ENCODE peak calls at places on chromosomes 5 and 9, in six cellular contexts. T is epithelial cell of esophagus, H is Peyer's patch, V is IMR-90, L is mammary epithelial cell, X is GM20000. E is an unnamed sample.

GRCh38 chr9:118954822-118955221 is 414.4 kb downstream of the BRINP1 start:
- DNase-seq in H (no peak), L (no peak), V (no peak), T (no peak), X (no peak), E (no peak)

GRCh38 chr9:133876144-133876543 is 116.0 kb downstream of the VAV2 start:
- DNase-seq in H (no peak), V (no peak), L (no peak), T (no peak), X (no peak), E (no peak)

GRCh38 chr5:148443998-148444397 is 60.2 kb downstream of the FBXO38 start:
- DNase-seq in H (no peak), L (peak; percentile 46), V (peak; percentile 78), T (peak; percentile 71), X (peak; percentile 41), E (no peak)

GRCh38 chr5:168047043-168047668 is 244.3 kb upstream of the WWC1 start:
- DNase-seq in H (no peak), T (peak; percentile 75), V (peak; percentile 22), X (peak; percentile 27), L (peak; percentile 50), E (no peak)

GRCh38 chr9:133514475-133515239 is 10.1 kb downstream of the MYMK start:
- DNase-seq in X (no peak), V (no peak), H (no peak), L (no peak), T (no peak), E (no peak)

GRCh38 chr9:79939819-79940218 is 368.1 kb downstream of the TLE4 start:
- DNase-seq in L (no peak), X (no peak), H (no peak), T (no peak), V (no peak), E (no peak)

GRCh38 chr5:69415584-69415958 is 655 bp downstream of the MARVELD2 start:
- DNase-seq in X (peak; percentile 25), H (peak; percentile 62), T (peak; percentile 42), L (peak; percentile 24), V (no peak), E (no peak)

GRCh38 chr5:141783599-141784296 is 94.5 kb downstream of the PCDH1 start:
- DNase-seq in H (no peak), X (no peak), L (peak; percentile 67), V (no peak), T (peak; percentile 92), E (no peak)

GRCh38 chr9:124721109-124721850 is 49.8 kb downstream of the NR6A1 start:
- DNase-seq in X (no peak), V (peak; percentile 64), H (no peak), L (no peak), T (no peak), E (no peak)

GRCh38 chr5:33890147-33890546 is 1.6 kb downstream of the ADAMTS12 start:
- DNase-seq in L (no peak), H (no peak), T (no peak), X (no peak), V (peak; percentile 41), E (no peak)

GRCh38 chr5:159459951-159460538 is 129.8 kb upstream of the IL12B start:
- DNase-seq in V (peak; percentile 40), H (no peak), T (peak; percentile 9), L (peak; percentile 21), X (peak; percentile 20), E (no peak)

GRCh38 chr9:126472446-126472845 is 141.3 kb upstream of the LMX1B start:
- DNase-seq in T (no peak), X (no peak), H (no peak), L (no peak), V (no peak), E (no peak)

GRCh38 chr5:76104027-76104426 is 20.8 kb downstream of the SV2C start:
- DNase-seq in T (peak; percentile 61), X (peak; percentile 29), V (peak; percentile 19), L (peak; percentile 25), H (no peak), E (no peak)

GRCh38 chr9:98536542-98537173 is 172.1 kb downstream of the GABBR2 start:
- DNase-seq in L (no peak), V (no peak), X (peak; percentile 45), T (peak; percentile 40), H (no peak), E (no peak)

GRCh38 chr9:1721219-1721618 is 293.9 kb upstream of the SMARCA2 start:
- DNase-seq in V (no peak), T (no peak), H (no peak), L (no peak), X (no peak), E (no peak)

GRCh38 chr5:53934126-53934856 is 373.9 kb downstream of the NDUFS4 start:
- DNase-seq in X (no peak), V (peak; percentile 75), T (peak; percentile 18), L (peak; percentile 52), H (no peak), E (no peak)

GRCh38 chr5:125412561-125413535 is 666.4 kb upstream of the ZNF608 start:
- DNase-seq in H (peak; percentile 70), L (peak; percentile 84), V (peak; percentile 91), T (peak; percentile 75), X (peak; percentile 38), E (no peak)

GRCh38 chr9:107645464-107645833 is 155.9 kb upstream of the KLF4 start:
- DNase-seq in V (no peak), L (no peak), H (no peak), T (no peak), X (no peak), E (no peak)

GRCh38 chr5:103037673-103038455 is 82.1 kb downstream of the GIN1 start:
- DNase-seq in L (no peak), H (no peak), T (peak; percentile 60), V (peak; percentile 8), X (no peak), E (no peak)

GRCh38 chr9:764105-764524 is 77.4 kb upstream of the DMRT1 start:
- DNase-seq in H (peak; percentile 68), X (peak; percentile 63), T (peak; percentile 76), L (peak; percentile 74), V (peak; percentile 56), E (no peak)

GRCh38 chr9:77589046-77589795 is 58.9 kb downstream of the GNA14 start:
- DNase-seq in X (no peak), T (peak; percentile 76), V (no peak), H (no peak), L (peak; percentile 34), E (no peak)

GRCh38 chr9:91778031-91778430 is 172.0 kb downstream of the ROR2 start:
- DNase-seq in V (peak; percentile 29), H (no peak), L (no peak), T (no peak), X (no peak), E (no peak)

GRCh38 chr9:106864533-106865143 is 1.7 kb downstream of the ZNF462 start:
- DNase-seq in H (no peak), L (peak; percentile 71), T (peak; percentile 67), V (peak; percentile 43), X (no peak), E (no peak)

GRCh38 chr5:140351609-140352334 is 5.4 kb upstream of the HBEGF start:
- DNase-seq in V (peak; percentile 70), X (peak; percentile 74), H (no peak), T (peak; percentile 79), L (peak; percentile 65), E (no peak)

GRCh38 chr5:34735436-34736426 is 79.6 kb downstream of the RAI14 start:
- DNase-seq in T (no peak), V (peak; percentile 80), H (no peak), L (no peak), X (no peak), E (no peak)

GRCh38 chr5:24005384-24005783 is 498.0 kb downstream of the PRDM9 start:
- DNase-seq in T (peak; percentile 4), H (no peak), V (no peak), X (no peak), L (no peak), E (no peak)
- TF ChIP-seq CTCF in T (no peak), H (no peak), V (no peak), X (no peak), L (peak; percentile 31), E (no peak)

GRCh38 chr9:129875181-129875611 is 39.9 kb downstream of the USP20 start:
- DNase-seq in L (no peak), T (no peak), H (no peak), V (no peak), X (no peak), E (no peak)
- TF ChIP-seq CTCF in L (no peak), T (no peak), H (no peak), V (peak; percentile 7), X (no peak), E (no peak)

DNA sequence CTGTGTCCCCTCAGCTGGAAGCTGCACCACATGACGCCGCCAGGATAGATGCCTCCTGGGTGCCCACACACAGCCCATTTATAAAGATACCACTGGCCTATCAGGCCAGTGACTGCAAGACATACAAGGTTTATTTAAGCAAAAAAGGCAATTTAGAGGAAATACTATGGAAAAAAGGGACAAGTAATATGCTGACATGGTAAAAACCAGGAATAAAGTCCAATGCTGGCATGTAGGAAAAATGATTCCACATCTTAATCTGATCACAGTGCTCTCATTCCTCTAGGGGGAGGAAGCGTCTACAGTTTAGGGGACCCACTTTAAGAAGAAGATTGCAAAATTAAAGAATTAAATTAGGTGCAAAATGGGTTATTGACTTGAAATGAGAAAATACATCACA is 80.1 kb downstream of the ZNF354C start:
- DNase-seq in X (no peak), V (no peak), L (no peak), H (no peak), T (no peak), E (no peak)
- TF ChIP-seq CTCF in X (no peak), V (no peak), L (no peak), H (no peak), T (no peak), E (no peak)

GRCh38 chr9:129556576-129557191 is 64.2 kb downstream of the C9orf50 start:
- DNase-seq in V (no peak), T (no peak), L (no peak), X (no peak), H (no peak), E (no peak)
- TF ChIP-seq CTCF in V (no peak), T (no peak), L (no peak), X (no peak), H (no peak), E (no peak)

GRCh38 chr9:122158202-122158601 is 1.4 kb downstream of the NDUFA8 start:
- DNase-seq in X (peak; percentile 33), V (peak; percentile 43), H (no peak), T (peak; percentile 61), L (peak; percentile 39), E (no peak)
- TF ChIP-seq CTCF in X (peak; percentile 36), V (peak; percentile 44), H (peak; percentile 51), T (peak; percentile 70), L (peak; percentile 82), E (peak; percentile 20)

GRCh38 chr5:178213003-178213449 is 8.7 kb downstream of the HNRNPAB start:
- DNase-seq in T (no peak), V (no peak), X (no peak), L (no peak), H (peak; percentile 58), E (no peak)
- TF ChIP-seq CTCF in T (no peak), V (no peak), X (no peak), L (no peak), H (no peak), E (no peak)